ENCODE peak calls at places on chromosome 19, in seven cellular contexts. Y is H9, S is AG09319, O is HFFc6, D is suprapubic skin, K is type B pancreatic cell, G is AG04450. H is an unnamed sample.
A peak's percentile ranks its signal among the peaks of the same experiment; 100 is the strongest.

GRCh38 chr19:37990362-37990761 is 83.4 kb downstream of the SIPA1L3 start:
- DNase-seq in O (no peak), K (no peak), Y (peak; percentile 55), S (no peak), G (no peak), D (no peak), H (no peak)

GRCh38 chr19:6710273-6711077 is 10.0 kb downstream of the C3 start:
- DNase-seq in Y (peak; percentile 65), O (no peak), D (no peak), S (no peak), G (no peak), K (no peak), H (no peak)

GRCh38 chr19:18741566-18742121 is 49.5 kb downstream of the COMP start:
- DNase-seq in K (no peak), Y (peak; percentile 26), S (no peak), D (no peak), G (no peak), O (no peak), H (no peak)

GRCh38 chr19:6739884-6740588 is 556 bp downstream of the TRIP10 start:
- DNase-seq in G (no peak), S (no peak), K (no peak), O (no peak), D (no peak), Y (peak; percentile 62), H (no peak)

GRCh38 chr19:38425810-38426466 is at the start of gene RASGRP4:
- DNase-seq in S (no peak), Y (peak; percentile 40), D (no peak), K (no peak), O (no peak), G (no peak), H (peak; percentile 53)

GRCh38 chr19:48510421-48511268 is 990 bp downstream of the LMTK3 start:
- DNase-seq in O (peak; percentile 19), G (no peak), K (no peak), Y (peak; percentile 83), S (peak; percentile 4), D (no peak), H (peak; percentile 73)

GRCh38 chr19:18737954-18738351 is 53.2 kb downstream of the COMP start:
- DNase-seq in D (no peak), O (no peak), G (no peak), K (no peak), S (no peak), Y (no peak), H (no peak)

GRCh38 chr19:3302755-3303154 is 63.6 kb upstream of the NFIC start:
- DNase-seq in O (no peak), Y (no peak), G (no peak), K (no peak), S (no peak), D (no peak), H (no peak)

GRCh38 chr19:3184847-3185481 is 766 bp upstream of the NCLN start:
- DNase-seq in S (peak; percentile 24), G (no peak), D (no peak), K (no peak), Y (no peak), O (no peak), H (no peak)

GRCh38 chr19:33734913-33735312 is 61.8 kb upstream of the KCTD15 start:
- DNase-seq in G (no peak), D (no peak), K (no peak), Y (no peak), O (no peak), S (no peak), H (no peak)

GRCh38 chr19:47239610-47240296 is 8.8 kb upstream of the BBC3 start:
- DNase-seq in S (no peak), G (no peak), Y (peak; percentile 78), O (peak; percentile 57), K (no peak), D (no peak), H (peak; percentile 32)

GRCh38 chr19:42985588-42985987 is 40.7 kb downstream of the PSG11 start:
- DNase-seq in G (no peak), K (no peak), O (no peak), D (no peak), S (peak; percentile 5), Y (no peak), H (no peak)

GRCh38 chr19:11821474-11821873 is 7.4 kb downstream of the ZNF440 start:
- DNase-seq in O (peak; percentile 7), G (no peak), D (no peak), Y (no peak), K (no peak), S (no peak), H (no peak)

GRCh38 chr19:10706990-10707389 is 5.8 kb downstream of the QTRT1 start:
- DNase-seq in Y (no peak), K (no peak), G (peak; percentile 18), O (no peak), D (no peak), S (no peak), H (no peak)

GRCh38 chr19:10699650-10700335 is 1.4 kb upstream of the QTRT1 start:
- DNase-seq in Y (peak; percentile 65), K (no peak), D (no peak), O (peak; percentile 46), G (peak; percentile 23), S (no peak), H (peak; percentile 64)

GRCh38 chr19:10707440-10707839 is 6.2 kb downstream of the QTRT1 start:
- DNase-seq in S (no peak), D (no peak), Y (no peak), K (no peak), G (no peak), O (no peak), H (no peak)

DNA sequence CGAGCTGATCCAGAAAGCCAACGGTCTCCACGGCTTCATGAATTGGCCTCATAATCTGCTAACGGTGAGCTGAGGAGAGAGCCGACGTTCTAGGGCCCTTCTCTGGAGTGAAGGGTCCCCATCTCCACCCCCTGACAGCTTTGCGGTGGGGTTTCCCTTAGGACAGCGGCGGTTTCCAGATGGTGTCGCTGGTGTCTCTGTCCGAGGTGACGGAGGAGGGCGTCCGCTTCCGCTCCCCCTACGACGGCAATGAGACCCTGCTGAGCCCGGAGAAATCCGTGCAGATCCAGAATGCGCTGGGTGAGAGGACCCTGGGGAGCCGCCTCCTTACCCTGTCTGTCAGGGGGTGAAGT is 692 bp downstream of the QTRT1 start:
- DNase-seq in D (no peak), S (no peak), K (no peak), O (no peak), G (no peak), Y (peak; percentile 65), H (peak; percentile 63)
- TF ChIP-seq CTCF in D (no peak), S (no peak), K (no peak), O (no peak), G (no peak), Y (no peak), H (peak; percentile 8)

DNA sequence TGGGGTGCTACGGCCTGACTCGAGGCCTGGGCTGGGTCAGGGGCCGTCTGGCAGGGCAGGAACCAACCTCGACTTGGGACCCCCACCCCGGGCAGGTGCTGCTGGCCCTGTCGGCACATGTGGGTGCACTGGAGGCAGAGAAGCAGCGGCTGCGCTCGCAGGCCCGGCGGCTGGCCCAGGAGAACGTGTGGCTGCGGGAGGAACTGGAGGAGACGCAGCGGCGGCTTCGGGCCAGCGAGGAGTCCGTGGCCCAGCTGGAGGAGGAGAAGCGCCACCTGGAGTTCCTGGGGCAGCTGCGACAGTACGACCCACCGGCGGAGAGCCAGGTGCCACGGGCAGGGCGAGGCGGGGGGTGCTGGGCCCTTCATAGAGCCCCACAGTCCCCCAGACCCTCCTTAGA is 5.9 kb downstream of the KLC3 start:
- DNase-seq in O (no peak), G (no peak), K (no peak), D (no peak), Y (peak; percentile 75), S (no peak), H (no peak)
- TF ChIP-seq CTCF in O (no peak), G (no peak), K (no peak), D (no peak), Y (peak; percentile 39), S (no peak), H (no peak)

GRCh38 chr19:40525234-40526051 is 51.2 kb upstream of the SHKBP1 start:
- DNase-seq in D (no peak), S (no peak), K (no peak), G (no peak), O (no peak), Y (no peak), H (no peak)

GRCh38 chr19:40521276-40521675 is 54.5 kb downstream of the SPTBN4 start:
- DNase-seq in Y (no peak), O (peak; percentile 19), K (no peak), G (no peak), S (no peak), D (no peak), H (no peak)

GRCh38 chr19:40524133-40524549 is 52.5 kb upstream of the SHKBP1 start:
- DNase-seq in G (no peak), S (no peak), K (no peak), O (no peak), D (no peak), Y (no peak), H (no peak)

GRCh38 chr19:40524655-40525054 is 52.0 kb upstream of the SHKBP1 start:
- DNase-seq in K (no peak), S (no peak), O (no peak), D (no peak), G (no peak), Y (no peak), H (no peak)

GRCh38 chr19:40523322-40524047 is 53.2 kb upstream of the SHKBP1 start:
- DNase-seq in S (no peak), Y (peak; percentile 90), K (no peak), D (no peak), O (peak; percentile 32), G (no peak), H (peak; percentile 68)
- TF ChIP-seq CTCF in S (peak; percentile 52), Y (peak; percentile 96), K (peak; percentile 76), D (no peak), O (peak; percentile 81), G (peak; percentile 68), H (peak; percentile 73)

DNA sequence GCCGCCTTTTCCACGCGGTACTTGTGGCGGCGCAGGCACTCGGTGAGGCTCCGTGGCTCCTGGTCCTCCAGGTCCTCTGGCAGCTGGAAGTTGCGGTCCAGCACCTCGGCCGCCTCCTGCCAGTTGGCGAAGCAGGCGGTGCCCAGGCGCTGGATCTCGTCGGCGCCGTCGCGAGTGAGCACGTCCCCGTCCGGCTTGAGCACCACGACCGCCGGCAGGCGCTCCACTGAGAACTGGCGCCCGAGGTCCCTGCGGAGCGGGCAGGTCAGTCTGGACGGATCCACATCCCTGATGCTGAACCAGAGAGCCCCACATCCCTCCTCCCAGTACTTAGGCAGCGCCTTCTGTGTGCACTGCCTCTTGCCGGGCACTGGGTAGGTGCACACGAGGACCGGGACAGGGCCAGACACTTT is 5.0 kb downstream of the NXNL1 start:
- DNase-seq in S (no peak), Y (peak; percentile 46), O (no peak), G (no peak), K (no peak), D (no peak), H (no peak)
- TF ChIP-seq CTCF in S (no peak), Y (no peak), O (no peak), G (no peak), K (no peak), D (no peak), H (no peak)

DNA sequence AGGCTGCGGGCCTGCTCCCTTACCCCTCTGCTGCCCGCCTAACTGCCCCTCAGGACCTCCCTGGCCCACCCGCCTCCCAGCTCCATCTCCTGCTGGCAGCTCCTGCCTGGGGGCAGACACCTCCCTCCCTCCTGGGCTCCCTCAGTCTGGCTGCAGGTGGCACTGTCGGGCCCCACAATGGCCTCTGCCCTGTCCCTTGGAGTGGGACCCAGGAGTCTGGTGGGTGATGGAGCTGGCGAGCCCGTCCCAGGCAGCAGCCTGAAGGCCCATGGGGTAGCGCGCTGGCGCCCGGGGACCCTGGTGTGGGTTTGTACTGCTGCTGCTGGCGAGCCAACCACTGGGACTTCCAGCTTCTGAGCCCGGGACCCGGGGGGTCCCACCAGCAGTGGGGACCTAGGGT is 83.6 kb downstream of the KDM4B start:
- DNase-seq in Y (peak; percentile 55), D (no peak), O (no peak), G (no peak), S (no peak), K (no peak), H (no peak)
- TF ChIP-seq CTCF in Y (peak; percentile 55), D (no peak), O (peak; percentile 27), G (no peak), S (no peak), K (no peak), H (no peak)

H was measured in GM10248.